ENCODE peak calls at places on chromosomes 5 and 9, in four cellular contexts. V is lung, E is hepatocyte, N is heart left ventricle. X is an unnamed sample. For H3K9me3, the result is how much of the 10 kb centered on the place peaks cover.

GRCh38 chr5:157109744-157110143 is 900 bp upstream of the HAVCR2 start:
- DNase-seq in V (no peak), E (no peak), N (no peak), X (no peak)

GRCh38 chr9:114172981-114173833 is 17.9 kb downstream of the COL27A1 start:
- DNase-seq in N (peak), V (no peak), E (peak), X (no peak)

GRCh38 chr9:81150016-81150625 is 539.2 kb downstream of the TLE1 start:
- DNase-seq in E (no peak), V (no peak), N (no peak), X (no peak)

GRCh38 chr9:133075925-133076324 is 14.1 kb downstream of the CEL start:
- DNase-seq in N (no peak), E (peak), V (no peak), X (no peak)

GRCh38 chr5:24401767-24402166 is 243.0 kb downstream of the CDH10 start:
- DNase-seq in V (no peak), N (no peak), E (peak), X (no peak)

GRCh38 chr5:83096660-83097334 is 19.4 kb downstream of the XRCC4 start:
- DNase-seq in E (no peak), N (no peak), V (no peak), X (no peak)

GRCh38 chr5:21919417-21920022 is 933.6 kb downstream of the CDH12 start:
- DNase-seq in E (peak), V (no peak), N (no peak), X (no peak)

GRCh38 chr9:137851516-137852217 is 25.9 kb upstream of the CACNA1B start:
- DNase-seq in V (no peak), N (no peak), E (no peak), X (no peak)

GRCh38 chr5:50963647-50964584 is 297.5 kb downstream of the PARP8 start:
- DNase-seq in E (peak), N (no peak), V (no peak), X (no peak)

GRCh38 chr9:71446499-71447411 is 321.6 kb downstream of the CEMIP2 start:
- DNase-seq in E (peak), N (no peak), V (peak), X (peak)

GRCh38 chr5:93294184-93294583 is 286.8 kb downstream of the NR2F1-AS1 start:
- DNase-seq in V (no peak), E (no peak), N (no peak), X (no peak)

GRCh38 chr5:119943148-119943547 is 313.8 kb downstream of the FAM170A start:
- DNase-seq in N (no peak), V (no peak), E (no peak), X (no peak)

GRCh38 chr9:4021621-4022213 is 278.2 kb downstream of the GLIS3 start:
- DNase-seq in E (no peak), N (no peak), V (no peak), X (no peak)

GRCh38 chr9:126615251-126615790 is 1.6 kb downstream of the LMX1B start:
- DNase-seq in V (peak), N (peak), E (peak), X (no peak)

GRCh38 chr5:150111121-150111520 is 24.8 kb upstream of the CSF1R start:
- DNase-seq in V (peak), N (no peak), E (no peak), X (no peak)

GRCh38 chr5:114658179-114658578 is 296.3 kb downstream of the KCNN2 start:
- DNase-seq in N (no peak), V (no peak), E (peak), X (no peak)

GRCh38 chr5:177997319-177997670 is 1.3 kb upstream of the PROP1 start:
- DNase-seq in N (no peak), E (no peak), V (no peak), X (no peak)

GRCh38 chr9:29701971-29702370 is 2128.7 kb upstream of the C9orf72 start:
- DNase-seq in V (no peak), E (no peak), N (no peak), X (no peak)

GRCh38 chr5:13972029-13972428 is 27.5 kb upstream of the DNAH5 start:
- DNase-seq in E (no peak), V (no peak), N (no peak), X (no peak)

GRCh38 chr5:13976867-13977479 is 32.5 kb upstream of the DNAH5 start:
- DNase-seq in V (no peak), E (peak), N (no peak), X (no peak)

GRCh38 chr5:13976223-13976622 is 31.7 kb upstream of the DNAH5 start:
- DNase-seq in V (no peak), E (no peak), N (no peak), X (no peak)

GRCh38 chr5:13973724-13974123 is 29.2 kb upstream of the DNAH5 start:
- DNase-seq in N (no peak), V (no peak), E (no peak), X (no peak)
- H3K9me3 ChIP-seq in N (under half), V (under half), E (under half), X (under half)

DNA sequence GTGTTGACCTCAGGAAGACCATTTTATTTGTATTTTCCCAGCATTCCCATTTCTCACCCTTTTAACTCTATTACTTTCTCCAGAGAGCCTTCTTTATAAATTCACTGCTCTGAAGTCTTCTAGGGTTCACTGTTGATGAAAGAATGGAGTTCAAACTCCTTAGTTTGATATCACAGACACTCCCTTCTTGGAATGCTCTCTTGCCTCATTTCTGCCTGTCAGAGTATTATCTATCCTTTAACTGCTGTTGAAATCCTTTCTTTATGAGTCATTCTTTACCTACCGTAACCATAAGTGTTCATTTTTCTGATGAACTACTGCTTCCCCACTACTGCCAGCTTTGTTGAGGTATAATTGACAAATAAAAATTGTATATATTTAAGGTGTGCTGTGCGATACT is 4.3 kb downstream of the RIC1 start:
- DNase-seq in N (no peak), E (peak), V (no peak), X (no peak)
- H3K9me3 ChIP-seq in N (under half), E (under half), V (under half), X (under half)

GRCh38 chr9:65409471-65409980 is 124.5 kb upstream of the FOXD4L5 start:
- DNase-seq in E (no peak), N (no peak), V (no peak), X (no peak)

GRCh38 chr9:65411336-65411735 is 126.3 kb upstream of the FOXD4L5 start:
- DNase-seq in N (no peak), E (no peak), V (no peak), X (no peak)

GRCh38 chr9:65410926-65411325 is 125.9 kb upstream of the FOXD4L5 start:
- DNase-seq in V (no peak), E (no peak), N (no peak), X (no peak)

GRCh38 chr9:65411901-65412300 is 126.9 kb upstream of the FOXD4L5 start:
- DNase-seq in V (no peak), N (no peak), E (no peak), X (no peak)
- H3K9me3 ChIP-seq in V (under half), N (under half), E (under half), X (under half)

GRCh38 chr9:103552712-103553111 is 541.4 kb upstream of the SMC2 start:
- DNase-seq in N (no peak), V (no peak), E (no peak), X (no peak)
- H3K9me3 ChIP-seq in N (under half), V (under half), E (under half), X (under half)

GRCh38 chr5:152704286-152704685 is 299.2 kb upstream of the NMUR2 start:
- DNase-seq in E (no peak), V (no peak), N (no peak), X (no peak)

DNA sequence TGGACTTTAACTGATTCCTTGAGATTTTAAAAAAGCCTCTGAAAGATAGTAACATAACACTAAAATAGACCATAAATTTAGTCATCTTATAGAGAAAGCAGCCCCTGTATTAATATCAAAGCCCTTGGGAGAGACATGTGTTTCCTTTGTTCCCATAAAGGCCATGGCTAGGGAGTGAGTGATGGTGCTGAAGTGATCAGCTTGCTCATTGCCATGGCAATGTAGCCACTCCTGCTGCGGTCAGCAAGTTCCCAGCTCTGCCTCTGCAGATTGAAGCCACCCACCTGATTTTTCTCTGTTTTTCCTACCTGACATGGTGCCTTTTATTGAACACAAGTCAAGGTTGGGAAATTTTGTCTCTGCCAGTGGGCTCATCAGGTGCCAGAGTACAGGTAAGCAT is 296.2 kb upstream of the NMUR2 start:
- DNase-seq in E (no peak), V (no peak), N (no peak), X (no peak)
- H3K9me3 ChIP-seq in E (under half), V (under half), N (under half), X (under half)

GRCh38 chr9:21889673-21890072 is 87.2 kb downstream of the MTAP start:
- DNase-seq in E (no peak), V (no peak), N (no peak), X (no peak)

GRCh38 chr9:21890696-21891095 is 88.3 kb downstream of the MTAP start:
- DNase-seq in N (no peak), V (no peak), E (no peak), X (no peak)
- H3K9me3 ChIP-seq in N (under half), V (under half), E (under half), X (under half)

GRCh38 chr5:123344819-123345426 is 78.3 kb downstream of the CEP120 start:
- DNase-seq in E (peak), N (no peak), V (no peak), X (no peak)
- H3K9me3 ChIP-seq in E (under half), N (under half), V (under half), X (under half)

GRCh38 chr9:95325221-95325620 is 7.7 kb upstream of the FANCC start:
- DNase-seq in N (no peak), E (no peak), V (no peak), X (no peak)
- H3K9me3 ChIP-seq in N (under half), E (under half), V (under half), X (under half)

X was measured in T-helper 17 cell.